ENCODE peak calls at places on chromosomes 5 and 9, in seven cellular contexts. J is GM12878, M is SK-N-SH, G is K562, O is A549, T is HepG2, E is H1. L is an unnamed sample.

GRCh38 chr5:10229306-10230048 is 20.2 kb downstream of the ATPSCKMT start:
- DNase-seq in J (no peak), M (no peak), G (no peak), O (no peak), T (no peak), E (no peak), L (peak; percentile 91)

GRCh38 chr9:2018162-2018643 is 3.1 kb downstream of the SMARCA2 start:
- DNase-seq in J (no peak), M (no peak), G (no peak), O (peak; percentile 10), T (no peak), E (no peak), L (no peak)

GRCh38 chr5:150469718-150470470 is 20.4 kb upstream of the RPS14 start:
- DNase-seq in J (no peak), M (no peak), G (no peak), O (peak; percentile 46), T (no peak), E (no peak), L (peak; percentile 98)

GRCh38 chr9:114059047-114059803 is 18.9 kb downstream of the AMBP start:
- DNase-seq in J (no peak), M (no peak), G (no peak), O (no peak), T (peak; percentile 29), E (no peak), L (no peak)

GRCh38 chr9:19026375-19026774 is 6.6 kb downstream of the SAXO1 start:
- DNase-seq in J (no peak), M (no peak), G (no peak), O (no peak), T (no peak), E (no peak), L (no peak)

GRCh38 chr5:175828676-175829075 is 42.7 kb upstream of the CPLX2 start:
- DNase-seq in J (no peak), M (no peak), G (no peak), O (no peak), T (no peak), E (no peak), L (no peak)

GRCh38 chr5:149320791-149321330 is 24.4 kb upstream of the GRPEL2 start:
- DNase-seq in J (no peak), M (peak; percentile 88), G (peak; percentile 71), O (peak; percentile 72), T (peak; percentile 94), E (no peak), L (peak; percentile 94)

GRCh38 chr5:77360381-77360780 is 131.7 kb downstream of the WDR41 start:
- DNase-seq in J (no peak), M (no peak), G (no peak), O (no peak), T (no peak), E (no peak), L (peak; percentile 10)

GRCh38 chr5:143170104-143170503 is 233.4 kb downstream of the NR3C1 start:
- DNase-seq in J (no peak), M (no peak), G (no peak), O (no peak), T (no peak), E (no peak), L (no peak)

GRCh38 chr5:1732238-1732880 is 67.3 kb downstream of the MRPL36 start:
- DNase-seq in J (no peak), M (peak; percentile 6), G (no peak), O (no peak), T (no peak), E (no peak), L (no peak)

GRCh38 chr9:96491079-96491879 is 41.3 kb downstream of the HABP4 start:
- DNase-seq in J (no peak), M (no peak), G (no peak), O (no peak), T (peak; percentile 99), E (no peak), L (peak; percentile 77)

GRCh38 chr9:1337169-1337568 is 287.0 kb downstream of the DMRT2 start:
- DNase-seq in J (no peak), M (no peak), G (no peak), O (no peak), T (no peak), E (peak; percentile 1), L (no peak)

GRCh38 chr5:170907758-170908157 is 45.9 kb downstream of the RANBP17 start:
- DNase-seq in J (no peak), M (no peak), G (no peak), O (no peak), T (no peak), E (no peak), L (peak; percentile 85)

GRCh38 chr5:109049565-109049964 is 301.9 kb downstream of the FER start:
- DNase-seq in J (no peak), M (no peak), G (no peak), O (no peak), T (no peak), E (no peak), L (peak; percentile 13)

GRCh38 chr5:154194348-154195329 is 4.1 kb downstream of the GALNT10 start:
- DNase-seq in J (no peak), M (no peak), G (no peak), O (no peak), T (no peak), E (no peak), L (peak; percentile 73)

GRCh38 chr5:69485471-69485870 is 7.1 kb upstream of the OCLN start:
- DNase-seq in J (no peak), M (no peak), G (no peak), O (no peak), T (no peak), E (no peak), L (no peak)

GRCh38 chr9:133954862-133955529 is 37.1 kb downstream of the VAV2 start:
- DNase-seq in J (peak; percentile 59), M (no peak), G (no peak), O (no peak), T (no peak), E (no peak), L (no peak)

GRCh38 chr9:137217276-137218211 is 4.5 kb downstream of the RNF208 start:
- DNase-seq in J (no peak), M (no peak), G (peak; percentile 84), O (no peak), T (peak; percentile 66), E (peak; percentile 56), L (no peak)

GRCh38 chr9:114271556-114272510 is 51.1 kb upstream of the ORM1 start:
- DNase-seq in J (no peak), M (peak; percentile 78), G (no peak), O (no peak), T (peak; percentile 28), E (no peak), L (peak; percentile 58)

GRCh38 chr5:150139334-150139733 is 16.3 kb downstream of the PDGFRB start:
- DNase-seq in J (no peak), M (no peak), G (no peak), O (no peak), T (no peak), E (no peak), L (peak; percentile 92)

GRCh38 chr5:142409253-142409594 is 84.4 kb upstream of the SPRY4 start:
- DNase-seq in J (no peak), M (no peak), G (no peak), O (no peak), T (no peak), E (no peak), L (no peak)

DNA sequence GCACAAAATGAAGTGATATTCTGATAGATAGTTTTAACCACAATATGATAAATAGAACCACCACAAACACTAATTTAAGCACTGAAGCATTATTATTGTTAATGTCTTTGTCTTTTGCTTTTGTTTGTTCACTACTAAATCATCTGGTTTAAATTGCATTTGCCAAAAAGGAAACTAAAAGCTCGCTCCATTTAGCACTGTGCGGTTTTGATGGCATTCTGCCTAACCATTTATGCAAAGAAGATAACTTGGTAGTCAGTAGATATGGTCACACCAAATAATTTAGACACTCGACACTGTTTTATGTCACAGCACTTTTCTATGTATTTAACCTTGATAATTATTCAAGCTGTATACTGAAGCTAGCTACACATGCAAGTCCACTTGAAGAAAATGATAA is 849.8 kb upstream of the CDH6 start:
- DNase-seq in J (no peak), M (no peak), G (no peak), O (no peak), T (no peak), E (no peak), L (no peak)
- TF ChIP-seq RFX5 in J (no peak), M (no peak), G (no peak), O (no peak), T (no peak), E (no peak), L (no peak)

DNA sequence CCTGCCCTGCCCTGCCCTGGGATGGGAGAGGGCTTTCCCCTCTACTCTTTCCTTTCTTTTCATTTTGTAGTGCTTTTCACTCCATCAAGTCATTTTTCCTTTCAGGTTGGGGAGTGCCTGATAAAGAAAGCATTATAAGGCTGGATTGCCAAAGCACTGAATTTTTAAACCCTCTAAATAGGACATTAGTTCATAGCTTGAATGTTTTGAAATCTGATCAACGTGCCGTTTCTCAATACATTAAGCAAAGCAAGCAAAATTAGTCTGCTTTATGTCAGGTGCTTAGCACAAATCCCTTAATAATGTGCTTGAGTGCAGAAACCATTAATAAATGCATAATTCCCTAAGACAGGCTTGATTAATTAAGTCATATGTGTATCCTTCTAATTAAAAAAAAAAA is 233.9 kb downstream of the TLE1 start:
- DNase-seq in J (no peak), M (no peak), G (no peak), O (no peak), T (no peak), E (no peak), L (no peak)
- TF ChIP-seq RFX5 in J (no peak), M (no peak), G (no peak), O (no peak), T (no peak), E (no peak), L (no peak)

GRCh38 chr9:33914887-33915286 is 97.9 kb downstream of the UBE2R2 start:
- DNase-seq in J (no peak), M (no peak), G (no peak), O (no peak), T (no peak), E (no peak), L (no peak)

GRCh38 chr9:33917036-33917435 is 100.1 kb downstream of the UBE2R2 start:
- DNase-seq in J (no peak), M (no peak), G (no peak), O (no peak), T (no peak), E (no peak), L (no peak)

GRCh38 chr9:33923079-33923478 is 106.1 kb downstream of the UBE2R2 start:
- DNase-seq in J (no peak), M (no peak), G (no peak), O (no peak), T (no peak), E (no peak), L (no peak)

GRCh38 chr9:33921967-33922895 is 105.3 kb downstream of the UBE2R2 start:
- DNase-seq in J (no peak), M (peak; percentile 66), G (peak; percentile 43), O (peak; percentile 57), T (peak; percentile 21), E (no peak), L (no peak)

GRCh38 chr9:33919276-33919897 is 102.4 kb downstream of the UBE2R2 start:
- DNase-seq in J (no peak), M (no peak), G (no peak), O (no peak), T (no peak), E (no peak), L (no peak)
- TF ChIP-seq RFX5 in J (no peak), M (no peak), G (no peak), O (no peak), T (no peak), E (no peak), L (no peak)

DNA sequence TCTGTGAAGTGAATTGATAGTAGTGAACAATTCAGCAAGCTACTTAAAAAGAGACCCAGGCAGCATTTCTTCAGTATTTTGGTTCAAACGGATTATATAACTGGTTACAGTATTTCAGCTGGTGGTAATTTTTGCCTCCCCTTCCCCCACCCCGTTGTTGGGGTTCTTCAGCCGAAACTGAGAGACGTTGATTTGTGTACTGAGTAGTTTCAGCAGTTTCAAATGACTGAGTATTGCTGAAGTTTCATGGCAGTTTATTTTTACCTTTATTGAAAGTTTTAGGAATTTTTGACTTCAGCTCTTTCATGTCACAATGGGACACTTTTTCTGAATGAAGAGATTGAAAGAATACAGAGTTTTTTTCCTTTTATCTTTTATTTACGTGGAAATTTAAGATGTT is 1.7 kb downstream of the GPBP1 start:
- DNase-seq in J (no peak), M (peak; percentile 15), G (no peak), O (no peak), T (no peak), E (no peak), L (no peak)
- TF ChIP-seq RFX5 in J (no peak), M (no peak), G (no peak), O (no peak), T (no peak), E (no peak), L (no peak)